ENCODE peak calls at places on chromosomes 11 and 22, in ten cellular contexts. R is GM23248, C is RWPE1, D is tibial nerve, E is SJCRH30, A is tibial artery, O is heart left ventricle, T is MM.1S, U is HepG2, H is Panc1. K is an unnamed sample.

GRCh38 chr11:47533690-47534135 is 19.2 kb downstream of the CELF1 start:
- DNase-seq in R (peak), C (no peak), D (no peak), E (no peak), A (no peak), O (no peak), T (no peak), U (no peak), H (no peak), K (no peak)

GRCh38 chr22:17359501-17359900 is 9.8 kb upstream of the CECR2 start:
- DNase-seq in R (no peak), C (no peak), D (no peak), E (no peak), A (no peak), O (no peak), T (no peak), U (no peak), H (no peak), K (no peak)

GRCh38 chr11:14232652-14233051 is 126.3 kb downstream of the RRAS2 start:
- DNase-seq in R (no peak), C (peak), D (no peak), E (no peak), A (no peak), O (no peak), T (no peak), U (no peak), H (no peak), K (no peak)

GRCh38 chr11:36455658-36456111 is 54.4 kb downstream of the TRAF6 start:
- DNase-seq in R (peak), C (peak), D (peak), E (peak), A (peak), O (peak), T (no peak), U (no peak), H (no peak), K (peak)

GRCh38 chr11:31959711-31960110 is 131.2 kb upstream of the RCN1 start:
- DNase-seq in R (peak), C (peak), D (no peak), E (no peak), A (no peak), O (no peak), T (no peak), U (no peak), H (no peak), K (no peak)

GRCh38 chr11:11107081-11107480 is 246.0 kb downstream of the CSNK2A3 start:
- DNase-seq in R (no peak), C (peak), D (no peak), E (no peak), A (no peak), O (no peak), T (no peak), U (no peak), H (no peak), K (no peak)

GRCh38 chr11:128830836-128831780 is 36.0 kb downstream of the KCNJ1 start:
- DNase-seq in R (peak), C (peak), D (peak), E (peak), A (peak), O (peak), T (peak), U (peak), H (peak), K (peak)

GRCh38 chr22:44348963-44349950 is 36.5 kb upstream of the SHISAL1 start:
- DNase-seq in R (no peak), C (no peak), D (no peak), E (peak), A (no peak), O (no peak), T (no peak), U (no peak), H (no peak), K (no peak)

GRCh38 chr22:27105142-27106025 is 448.0 kb downstream of the MIAT start:
- DNase-seq in R (peak), C (no peak), D (peak), E (no peak), A (peak), O (peak), T (no peak), U (no peak), H (no peak), K (no peak)

GRCh38 chr11:26234451-26234850 is 97.5 kb upstream of the ANO3 start:
- DNase-seq in R (peak), C (peak), D (no peak), E (no peak), A (no peak), O (no peak), T (no peak), U (no peak), H (no peak), K (no peak)

GRCh38 chr22:46646531-46647211 is 26.5 kb downstream of the GRAMD4 start:
- DNase-seq in R (no peak), C (no peak), D (no peak), E (no peak), A (no peak), O (no peak), T (no peak), U (peak), H (no peak), K (no peak)

GRCh38 chr11:64384981-64385952 is 26.3 kb downstream of the RPS6KA4 start:
- DNase-seq in R (no peak), C (no peak), D (peak), E (no peak), A (no peak), O (no peak), T (no peak), U (no peak), H (no peak), K (peak)

GRCh38 chr11:85475637-85476517 is 151.3 kb downstream of the DLG2 start:
- DNase-seq in R (no peak), C (no peak), D (no peak), E (no peak), A (no peak), O (no peak), T (no peak), U (no peak), H (no peak), K (no peak)

GRCh38 chr11:20127671-20128527 is 32.4 kb downstream of the DBX1 start:
- DNase-seq in R (peak), C (peak), D (peak), E (peak), A (peak), O (peak), T (peak), U (peak), H (no peak), K (peak)

GRCh38 chr22:41636467-41636866 is 15.4 kb downstream of the XRCC6 start:
- DNase-seq in R (peak), C (no peak), D (no peak), E (no peak), A (peak), O (peak), T (no peak), U (no peak), H (no peak), K (no peak)

GRCh38 chr11:19370100-19370861 is 129.5 kb upstream of the E2F8 start:
- DNase-seq in R (peak), C (peak), D (peak), E (no peak), A (peak), O (peak), T (no peak), U (no peak), H (no peak), K (no peak)

GRCh38 chr22:45946805-45947600 is 30.0 kb downstream of the WNT7B start:
- DNase-seq in R (no peak), C (no peak), D (no peak), E (no peak), A (no peak), O (no peak), T (no peak), U (no peak), H (no peak), K (peak)

GRCh38 chr22:28674121-28674563 is 5.5 kb downstream of the TTC28 start:
- DNase-seq in R (peak), C (no peak), D (no peak), E (peak), A (no peak), O (no peak), T (peak), U (no peak), H (no peak), K (no peak)

GRCh38 chr11:115279831-115280761 is 224.1 kb downstream of the CADM1 start:
- DNase-seq in R (no peak), C (no peak), D (no peak), E (no peak), A (no peak), O (no peak), T (no peak), U (peak), H (no peak), K (no peak)

GRCh38 chr11:88320149-88320559 is 17.4 kb downstream of the CTSC start:
- DNase-seq in R (peak), C (no peak), D (no peak), E (no peak), A (no peak), O (no peak), T (no peak), U (no peak), H (no peak), K (no peak)

GRCh38 chr11:74948546-74948897 is 369 bp downstream of the XRRA1 start:
- DNase-seq in R (peak), C (peak), D (no peak), E (peak), A (no peak), O (no peak), T (no peak), U (peak), H (no peak), K (no peak)

GRCh38 chr11:128342511-128343133 is 244.7 kb downstream of the ETS1 start:
- DNase-seq in R (peak), C (peak), D (no peak), E (peak), A (no peak), O (peak), T (peak), U (peak), H (peak), K (no peak)

GRCh38 chr22:30822216-30823014 is 127.7 kb downstream of the OSBP2 start:
- DNase-seq in R (peak), C (peak), D (no peak), E (no peak), A (peak), O (no peak), T (no peak), U (no peak), H (no peak), K (no peak)

GRCh38 chr22:20585640-20586402 is 78.4 kb downstream of the MED15 start:
- DNase-seq in R (no peak), C (no peak), D (no peak), E (no peak), A (no peak), O (no peak), T (no peak), U (no peak), H (no peak), K (no peak)

GRCh38 chr11:69089258-69089657 is 40.5 kb downstream of the TPCN2 start:
- DNase-seq in R (peak), C (no peak), D (no peak), E (peak), A (no peak), O (peak), T (no peak), U (no peak), H (no peak), K (no peak)

GRCh38 chr22:33579448-33580093 is 340.7 kb downstream of the LARGE1 start:
- DNase-seq in R (peak), C (peak), D (peak), E (peak), A (no peak), O (peak), T (peak), U (peak), H (peak), K (peak)

GRCh38 chr22:33578752-33579151 is 341.5 kb downstream of the LARGE1 start:
- DNase-seq in R (no peak), C (no peak), D (no peak), E (no peak), A (no peak), O (no peak), T (no peak), U (no peak), H (no peak), K (no peak)

GRCh38 chr22:33576205-33576604 is 344.1 kb downstream of the LARGE1 start:
- DNase-seq in R (no peak), C (no peak), D (no peak), E (no peak), A (no peak), O (no peak), T (no peak), U (no peak), H (no peak), K (no peak)

GRCh38 chr22:33575041-33575440 is 345.2 kb downstream of the LARGE1 start:
- DNase-seq in R (no peak), C (no peak), D (no peak), E (no peak), A (no peak), O (no peak), T (no peak), U (no peak), H (no peak), K (no peak)

GRCh38 chr22:33577862-33578411 is 342.3 kb downstream of the LARGE1 start:
- DNase-seq in R (peak), C (no peak), D (no peak), E (no peak), A (no peak), O (no peak), T (no peak), U (peak), H (no peak), K (no peak)
- H3K27ac ChIP-seq in R (no peak), C (no peak), D (no peak), E (no peak), A (no peak), O (no peak), T (no peak), U (peak), H (no peak), K (no peak)

GRCh38 chr11:76745561-76746207 is 37.5 kb upstream of the TSKU start:
- DNase-seq in R (no peak), C (no peak), D (no peak), E (no peak), A (no peak), O (no peak), T (no peak), U (no peak), H (no peak), K (no peak)
- H3K27ac ChIP-seq in R (no peak), C (no peak), D (no peak), E (no peak), A (no peak), O (no peak), T (no peak), U (no peak), H (no peak), K (no peak)

GRCh38 chr11:34379539-34379938 is 21.7 kb upstream of the ABTB2 start:
- DNase-seq in R (no peak), C (no peak), D (no peak), E (no peak), A (no peak), O (no peak), T (no peak), U (no peak), H (no peak), K (no peak)

GRCh38 chr11:34380696-34381095 is 22.9 kb upstream of the ABTB2 start:
- DNase-seq in R (peak), C (peak), D (no peak), E (no peak), A (no peak), O (no peak), T (no peak), U (peak), H (peak), K (no peak)

GRCh38 chr11:34373727-34374126 is 15.9 kb upstream of the ABTB2 start:
- DNase-seq in R (no peak), C (no peak), D (no peak), E (no peak), A (no peak), O (no peak), T (no peak), U (no peak), H (no peak), K (no peak)

GRCh38 chr11:34381775-34382174 is 24.0 kb upstream of the ABTB2 start:
- DNase-seq in R (no peak), C (no peak), D (no peak), E (no peak), A (no peak), O (no peak), T (no peak), U (no peak), H (no peak), K (no peak)

DNA sequence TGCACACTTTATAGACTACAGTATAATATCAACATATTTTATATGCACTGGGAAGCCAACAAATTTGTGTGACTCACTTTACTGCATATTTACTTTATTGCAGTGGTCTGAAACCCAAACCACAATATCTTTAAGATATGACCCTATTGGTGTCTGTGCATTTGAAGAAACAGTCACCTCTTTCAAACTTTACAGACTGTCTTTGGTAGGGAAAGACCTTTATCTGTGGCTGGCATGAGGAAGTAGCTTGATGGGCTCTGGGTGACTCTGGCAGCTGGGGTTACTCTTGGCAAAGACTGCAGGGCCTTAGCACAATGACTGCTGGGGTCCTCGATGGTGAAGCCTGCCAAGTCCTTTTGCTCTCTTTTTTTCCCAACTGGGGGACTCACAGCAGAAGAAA is 21.3 kb upstream of the ABTB2 start:
- DNase-seq in R (peak), C (no peak), D (no peak), E (no peak), A (no peak), O (no peak), T (no peak), U (no peak), H (no peak), K (no peak)
- H3K27ac ChIP-seq in R (no peak), C (no peak), D (no peak), E (no peak), A (no peak), O (no peak), T (no peak), U (no peak), H (peak), K (no peak)

GRCh38 chr11:60842688-60843605 is 1.0 kb downstream of the CCDC86 start:
- DNase-seq in R (peak), C (no peak), D (no peak), E (no peak), A (no peak), O (no peak), T (no peak), U (no peak), H (no peak), K (no peak)

GRCh38 chr11:60844045-60844869 is 2.3 kb downstream of the CCDC86 start:
- DNase-seq in R (peak), C (no peak), D (no peak), E (no peak), A (no peak), O (no peak), T (no peak), U (no peak), H (no peak), K (no peak)

GRCh38 chr11:60838132-60838531 is 3.8 kb upstream of the CCDC86 start:
- DNase-seq in R (peak), C (no peak), D (no peak), E (peak), A (no peak), O (no peak), T (peak), U (peak), H (no peak), K (no peak)

GRCh38 chr11:60841797-60842687 is at the start of gene CCDC86:
- DNase-seq in R (peak), C (peak), D (peak), E (peak), A (peak), O (peak), T (peak), U (peak), H (peak), K (peak)

GRCh38 chr11:60840711-60841430 is 1.0 kb upstream of the CCDC86 start:
- DNase-seq in R (peak), C (no peak), D (peak), E (peak), A (no peak), O (peak), T (peak), U (no peak), H (no peak), K (no peak)
- H3K27ac ChIP-seq in R (peak), C (peak), D (peak), E (peak), A (peak), O (peak), T (peak), U (no peak), H (peak), K (peak)

K was measured in substantia nigra.